ENCODE peak calls at places on chromosomes 4 and X, in ten cellular contexts. N is stomach, P is upper lobe of left lung, X is HepG2, B is sigmoid colon, S is suprapubic skin, H is GM12878, M is tibial nerve, K is A549, V is ovary. C is an unnamed sample.

GRCh38 chr4:55498051-55498450 is 48.7 kb downstream of the CLOCK start:
- DNase-seq in N (no peak), P (no peak), X (no peak), B (no peak), S (no peak), H (no peak), M (no peak), K (no peak), V (no peak), C (no peak)

GRCh38 chr4:152460488-152460887 is 75.4 kb downstream of the FBXW7 start:
- DNase-seq in N (no peak), P (no peak), X (peak; percentile 25), B (no peak), S (no peak), H (peak; percentile 43), M (no peak), K (peak; percentile 56), V (no peak), C (no peak)

GRCh38 chrX:116801943-116802342 is 339.2 kb upstream of the CT83 start:
- DNase-seq in N (no peak), P (no peak), X (no peak), B (no peak), S (no peak), H (no peak), M (no peak), K (no peak), V (no peak), C (no peak)

GRCh38 chr4:153260553-153261306 is 56.5 kb downstream of the TRIM2 start:
- DNase-seq in N (no peak), P (no peak), X (no peak), B (no peak), S (no peak), H (no peak), M (no peak), K (no peak), V (no peak), C (peak; percentile 53)

GRCh38 chr4:114040319-114041116 is 61.1 kb upstream of the ARSJ start:
- DNase-seq in N (no peak), P (no peak), X (no peak), B (no peak), S (no peak), H (peak; percentile 36), M (no peak), K (no peak), V (no peak), C (no peak)

GRCh38 chrX:35841872-35842271 is 43.7 kb downstream of the MAGEB16 start:
- DNase-seq in N (no peak), P (no peak), X (no peak), B (no peak), S (no peak), H (no peak), M (no peak), K (no peak), V (no peak), C (no peak)

GRCh38 chr4:121411151-121411744 is 30.4 kb upstream of the QRFPR start:
- DNase-seq in N (no peak), P (no peak), X (no peak), B (no peak), S (no peak), H (no peak), M (no peak), K (no peak), V (no peak), C (no peak)

GRCh38 chr4:157664726-157665125 is 444.2 kb downstream of the GRIA2 start:
- DNase-seq in N (no peak), P (no peak), X (no peak), B (no peak), S (no peak), H (no peak), M (no peak), K (no peak), V (no peak), C (no peak)

GRCh38 chr4:183118141-183118540 is 19.1 kb downstream of the WWC2 start:
- DNase-seq in N (no peak), P (no peak), X (no peak), B (no peak), S (no peak), H (no peak), M (no peak), K (no peak), V (no peak), C (no peak)

GRCh38 chr4:133929540-133929939 is 272.0 kb downstream of the PABPC4L start:
- DNase-seq in N (no peak), P (no peak), X (no peak), B (no peak), S (no peak), H (no peak), M (no peak), K (no peak), V (no peak), C (no peak)

DNA sequence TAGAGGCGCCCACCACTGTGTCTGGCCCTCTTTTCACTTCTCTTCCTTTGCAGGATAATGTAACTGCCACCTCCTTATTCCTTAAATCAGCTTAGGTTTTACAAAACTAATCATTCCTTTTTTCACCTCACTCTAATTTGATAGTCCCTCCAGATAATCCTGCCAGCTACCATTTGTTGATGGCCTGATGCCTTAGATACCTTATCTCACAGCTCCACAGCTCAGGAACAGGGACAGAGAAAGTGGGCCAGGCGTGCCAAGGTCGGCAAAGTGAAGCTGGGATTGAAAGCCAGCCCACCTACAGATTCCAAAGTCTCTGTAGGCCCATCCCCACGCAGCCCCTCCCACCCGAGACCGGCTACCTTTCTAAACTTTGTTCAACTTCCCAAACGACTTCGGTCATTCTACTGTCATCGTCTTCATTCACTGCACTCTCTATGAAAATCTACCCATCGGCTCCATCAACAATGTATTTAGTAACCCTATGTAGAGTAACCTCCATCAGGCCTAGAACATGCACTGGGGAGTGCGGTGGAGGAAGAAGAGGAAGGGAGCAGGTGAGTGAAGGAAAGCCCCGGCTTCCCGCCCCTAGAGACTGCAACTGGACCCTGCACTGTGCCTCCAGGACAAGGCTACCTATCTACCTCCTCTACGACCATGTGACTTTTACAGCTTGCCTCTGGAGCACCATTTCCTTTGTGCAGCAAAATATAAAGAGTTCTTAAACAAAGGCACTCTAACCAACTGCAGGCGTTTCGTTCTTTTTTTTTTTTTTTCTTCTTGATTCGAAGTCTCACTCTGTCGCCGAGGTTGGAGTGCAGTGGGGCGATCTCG is 1.5 kb downstream of the CASP6 start:
- DNase-seq in N (no peak), P (no peak), X (peak; percentile 25), B (no peak), S (no peak), H (no peak), M (no peak), K (no peak), V (no peak), C (peak; percentile 52)
- H3K4me3 ChIP-seq in N (peak overlapping the region; percentile 88), P (peak overlapping the region; percentile 94), X (peak overlapping the region; percentile 69), B (peak overlapping the region; percentile 74), S (peak overlapping the region; percentile 77), H (peak overlapping the region; percentile 96), M (peak overlapping the region; percentile 68), K (peak overlapping the region; percentile 66), V (peak overlapping the region; percentile 88), C (peak overlapping the region; percentile 67)

GRCh38 chrX:349702-350101 is 31.1 kb upstream of the GTPBP6 start:
- DNase-seq in N (no peak), P (no peak), X (no peak), B (no peak), S (peak; percentile 58), H (no peak), M (no peak), K (no peak), V (no peak), C (no peak)

GRCh38 chrX:350148-350533 is 31.5 kb upstream of the GTPBP6 start:
- DNase-seq in N (no peak), P (no peak), X (no peak), B (no peak), S (no peak), H (no peak), M (no peak), K (no peak), V (no peak), C (no peak)

GRCh38 chrX:347351-348117 is 28.9 kb upstream of the GTPBP6 start:
- DNase-seq in N (no peak), P (peak; percentile 74), X (no peak), B (peak; percentile 55), S (peak; percentile 76), H (no peak), M (no peak), K (no peak), V (no peak), C (no peak)

GRCh38 chrX:349196-349595 is 30.6 kb upstream of the GTPBP6 start:
- DNase-seq in N (no peak), P (peak; percentile 36), X (no peak), B (peak; percentile 47), S (peak; percentile 68), H (no peak), M (no peak), K (no peak), V (no peak), C (no peak)

GRCh38 chrX:348461-349117 is 30.0 kb upstream of the GTPBP6 start:
- DNase-seq in N (no peak), P (peak; percentile 8), X (no peak), B (no peak), S (peak; percentile 49), H (no peak), M (no peak), K (no peak), V (no peak), C (no peak)
- TF ChIP-seq EP300 in N (no peak), P (no peak), X (no peak), B (no peak), S (no peak), H (no peak), M (no peak), K (no peak), V (no peak), C (no peak)

GRCh38 chrX:100647095-100647494 is 3.1 kb downstream of the SRPX2 start:
- DNase-seq in N (no peak), P (no peak), X (no peak), B (no peak), S (no peak), H (no peak), M (no peak), K (no peak), V (no peak), C (no peak)
- H3K4me3 ChIP-seq in N (no peak overlapping the region), P (no peak overlapping the region), X (no peak overlapping the region), B (no peak overlapping the region), S (no peak overlapping the region), H (no peak overlapping the region), M (no peak overlapping the region), K (no peak overlapping the region), V (no peak overlapping the region), C (no peak overlapping the region)

GRCh38 chr4:112058433-112058832 is 86.8 kb upstream of the FAM241A start:
- DNase-seq in N (no peak), P (no peak), X (no peak), B (no peak), S (no peak), H (no peak), M (no peak), K (no peak), V (no peak), C (no peak)
- TF ChIP-seq EP300 in N (no peak), P (no peak), X (no peak), B (no peak), S (no peak), H (no peak), M (no peak), K (no peak), V (no peak), C (no peak)